ENCODE peak calls at places on chromosomes 12 and 14, in four cellular contexts. Y, W, U and N are unnamed samples.

GRCh38 chr12:95784286-95784685 is 6.3 kb downstream of the NTN4 start:
- DNase-seq in W (no peak), Y (peak), U (peak), N (no peak)

GRCh38 chr12:109560867-109561710 is 12.2 kb downstream of the MMAB start:
- DNase-seq in W (no peak), U (no peak), Y (no peak), N (no peak)

GRCh38 chr14:60573943-60574496 is 65.1 kb downstream of the SIX6 start:
- DNase-seq in U (peak), Y (no peak), W (no peak), N (peak)

GRCh38 chr12:95200128-95200973 is 16.9 kb downstream of the FGD6 start:
- DNase-seq in W (no peak), Y (no peak), U (peak), N (no peak)

GRCh38 chr12:77214136-77214535 is 148.8 kb upstream of the E2F7 start:
- DNase-seq in U (peak), Y (no peak), W (no peak), N (no peak)

GRCh38 chr14:66085662-66086061 is 400.5 kb upstream of the CCDC196 start:
- DNase-seq in W (no peak), U (no peak), Y (no peak), N (no peak)

GRCh38 chr14:89773644-89774316 is 180.8 kb downstream of the EFCAB11 start:
- DNase-seq in U (no peak), Y (peak), W (peak), N (no peak)

GRCh38 chr12:72271741-72272661 is at the start of gene TRHDE:
- DNase-seq in W (no peak), Y (peak), U (peak), N (no peak)

GRCh38 chr12:42696424-42697149 is 107.0 kb upstream of the PRICKLE1 start:
- DNase-seq in U (peak), Y (peak), W (no peak), N (no peak)

GRCh38 chr14:101499080-101499479 is 62.2 kb upstream of the DIO3 start:
- DNase-seq in U (no peak), Y (no peak), W (no peak), N (no peak)

GRCh38 chr12:63949902-63950301 is 105.4 kb downstream of the SRGAP1 start:
- DNase-seq in U (no peak), W (no peak), Y (no peak), N (no peak)

GRCh38 chr14:71130491-71131179 is 223.4 kb downstream of the PCNX1 start:
- DNase-seq in U (peak), W (no peak), Y (peak), N (no peak)

GRCh38 chr14:23172096-23172495 is 11.4 kb downstream of the SLC7A8 start:
- DNase-seq in W (no peak), U (peak), Y (no peak), N (no peak)

GRCh38 chr12:69476276-69477017 is 6.3 kb downstream of the FRS2 start:
- DNase-seq in U (peak), Y (no peak), W (no peak), N (no peak)

GRCh38 chr12:112891093-112892024 is 15.4 kb upstream of the OAS1 start:
- DNase-seq in U (no peak), W (no peak), Y (no peak), N (no peak)

GRCh38 chr12:76037130-76038105 is 5.8 kb upstream of the PHLDA1 start:
- DNase-seq in U (peak), Y (peak), W (peak), N (peak)

GRCh38 chr12:42758806-42759205 is 169.3 kb upstream of the PRICKLE1 start:
- DNase-seq in U (no peak), W (no peak), Y (no peak), N (no peak)

GRCh38 chr14:91325211-91325610 is 80.7 kb upstream of the GPR68 start:
- DNase-seq in Y (no peak), U (no peak), W (no peak), N (no peak)

GRCh38 chr14:65255029-65255545 is 152.8 kb upstream of the MAX start:
- DNase-seq in W (no peak), U (peak), Y (peak), N (no peak)

GRCh38 chr14:36660736-36661505 is 739 bp upstream of the PAX9 start:
- DNase-seq in U (no peak), Y (no peak), W (no peak), N (no peak)

GRCh38 chr14:35218963-35219362 is 73.2 kb upstream of the PSMA6 start:
- DNase-seq in Y (no peak), U (no peak), W (no peak), N (no peak)

GRCh38 chr12:14281539-14281938 is 83.9 kb upstream of the ATF7IP start:
- DNase-seq in Y (no peak), U (peak), W (no peak), N (no peak)

GRCh38 chr12:101459642-101460346 is 15.3 kb upstream of the SPIC start:
- DNase-seq in Y (no peak), U (peak), W (no peak), N (no peak)

GRCh38 chr14:64937176-64937820 is 5.2 kb downstream of the GPX2 start:
- DNase-seq in U (no peak), Y (no peak), W (no peak), N (no peak)

GRCh38 chr14:54881761-54882401 is 20.7 kb downstream of the GCH1 start:
- DNase-seq in Y (no peak), U (peak), W (no peak), N (no peak)

GRCh38 chr12:130944878-130945277 is 8.8 kb upstream of the ADGRD1 start:
- DNase-seq in W (no peak), U (no peak), Y (no peak), N (no peak)

GRCh38 chr14:38818555-38818954 is 284.5 kb downstream of the SEC23A start:
- DNase-seq in U (no peak), W (no peak), Y (no peak), N (no peak)

GRCh38 chr14:77849711-77850110 is 49.8 kb downstream of the ADCK1 start:
- DNase-seq in Y (peak), W (no peak), U (peak), N (no peak)

GRCh38 chr14:21201732-21202462 is 46.0 kb upstream of the OR5AU1 start:
- DNase-seq in Y (no peak), W (no peak), U (peak), N (no peak)

GRCh38 chr12:49838973-49839633 is 3.8 kb downstream of the BCDIN3D start:
- DNase-seq in W (peak), Y (peak), U (peak), N (no peak)

GRCh38 chr12:123131879-123132402 is 18.9 kb downstream of the PITPNM2 start:
- DNase-seq in U (no peak), W (no peak), Y (no peak), N (no peak)

GRCh38 chr12:77001181-77001758 is 64.1 kb downstream of the E2F7 start:
- DNase-seq in W (no peak), Y (no peak), U (no peak), N (no peak)

GRCh38 chr12:113196996-113197395 is 11.5 kb downstream of the RITA1 start:
- DNase-seq in W (peak), Y (peak), U (peak), N (no peak)

GRCh38 chr12:100474617-100475016 is 951 bp downstream of the NR1H4 start:
- DNase-seq in W (no peak), U (no peak), Y (no peak), N (no peak)

GRCh38 chr12:92695577-92695976 is 7.2 kb upstream of the PLEKHG7 start:
- DNase-seq in W (no peak), Y (no peak), U (no peak), N (no peak)

DNA sequence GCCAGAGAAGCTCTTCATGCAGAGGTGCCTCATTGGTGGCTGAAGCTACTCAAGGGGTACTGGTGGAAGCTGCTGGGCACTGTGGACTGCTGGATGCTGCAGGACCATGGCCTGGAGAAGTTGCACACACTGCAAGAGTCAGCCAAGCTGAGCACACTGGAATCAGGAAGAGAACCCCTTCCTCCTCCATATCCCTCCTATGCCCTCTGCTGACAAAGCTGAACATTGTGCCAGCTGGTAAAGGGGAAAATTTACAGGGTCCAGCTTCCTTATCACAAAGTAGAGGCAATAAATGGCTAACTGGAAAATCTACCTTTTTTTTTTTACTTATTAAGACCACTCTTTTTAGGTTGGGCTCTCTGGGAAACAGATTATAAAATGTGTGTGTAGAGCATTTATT is 6.5 kb downstream of the CCDC175 start:
- DNase-seq in W (no peak), U (no peak), Y (no peak), N (no peak)
- H3K4me3 ChIP-seq in W (no peak), U (no peak), Y (no peak), N (no peak)

DNA sequence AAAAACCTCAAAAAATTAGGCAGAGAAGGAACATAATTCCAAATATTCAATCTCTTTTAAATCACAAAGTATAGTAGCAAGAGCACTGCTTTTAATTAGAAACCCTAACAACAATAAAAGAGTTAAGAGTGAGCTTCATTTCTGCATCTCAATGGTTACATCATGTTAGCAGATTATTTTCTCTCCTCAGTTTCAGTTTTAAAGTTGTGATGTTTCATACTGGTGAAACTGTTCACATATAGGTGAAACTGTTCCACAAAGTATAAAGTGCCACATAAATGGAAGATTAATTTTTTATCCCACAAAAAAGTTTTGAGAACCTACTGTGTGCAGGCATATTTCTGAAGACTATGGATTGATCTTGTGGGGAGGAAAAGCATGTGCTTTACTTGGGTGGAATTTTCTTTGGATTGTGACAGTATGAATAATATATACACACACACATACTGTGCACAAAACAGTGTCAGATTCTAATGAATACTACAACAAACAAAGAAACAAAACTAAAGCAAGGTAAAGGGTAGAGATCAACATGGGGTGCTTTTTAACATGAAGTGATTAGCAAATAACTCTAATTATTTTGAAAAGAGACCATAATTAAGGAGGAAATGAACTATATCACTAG is 17.1 kb downstream of the LUM start:
- DNase-seq in U (peak), Y (no peak), W (no peak), N (no peak)
- H3K4me3 ChIP-seq in U (peak), Y (no peak), W (no peak), N (no peak)

GRCh38 chr12:51819851-51820720 is 28.4 kb downstream of the FIGNL2 start:
- DNase-seq in U (peak), Y (no peak), W (no peak), N (no peak)

GRCh38 chr12:51820721-51821422 is 27.6 kb downstream of the FIGNL2 start:
- DNase-seq in Y (no peak), U (peak), W (peak), N (no peak)

GRCh38 chr12:51822261-51822616 is 26.3 kb downstream of the FIGNL2 start:
- DNase-seq in U (no peak), Y (no peak), W (peak), N (no peak)

GRCh38 chr12:51822956-51823355 is 25.6 kb downstream of the FIGNL2 start:
- DNase-seq in W (no peak), U (no peak), Y (no peak), N (no peak)

GRCh38 chr12:51821423-51822260 is 26.9 kb downstream of the FIGNL2 start:
- DNase-seq in Y (no peak), U (peak), W (peak), N (no peak)
- H3K4me3 ChIP-seq in Y (peak), U (peak), W (peak), N (peak)

GRCh38 chr12:121957831-121958515 is 39.6 kb downstream of the CFAP251 start:
- DNase-seq in U (no peak), W (no peak), Y (no peak), N (no peak)
- H3K4me3 ChIP-seq in U (no peak), W (no peak), Y (no peak), N (no peak)

DNA sequence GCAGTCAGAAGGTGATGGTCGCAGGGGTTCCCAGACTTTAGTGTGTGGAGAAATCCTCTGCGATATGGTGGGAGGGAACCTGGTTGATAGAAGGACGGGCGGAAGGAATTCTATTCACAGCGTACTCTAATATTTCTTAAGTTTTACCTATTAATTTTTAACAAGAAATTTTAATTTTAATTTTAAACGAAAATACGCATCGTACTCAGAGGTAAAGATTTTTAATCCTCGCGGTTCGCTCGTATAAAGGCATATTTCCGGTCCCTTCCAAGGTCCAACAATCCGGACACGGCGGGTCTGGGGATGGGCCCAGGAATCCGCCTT is 338 bp upstream of the SLC48A1 start:
- DNase-seq in Y (no peak), W (no peak), U (no peak), N (no peak)
- H3K4me3 ChIP-seq in Y (peak), W (no peak), U (peak), N (peak)

GRCh38 chr12:121949643-121950397 is 31.4 kb downstream of the CFAP251 start:
- DNase-seq in U (peak), W (no peak), Y (peak), N (peak)
- H3K4me3 ChIP-seq in U (no peak), W (no peak), Y (no peak), N (no peak)

DNA sequence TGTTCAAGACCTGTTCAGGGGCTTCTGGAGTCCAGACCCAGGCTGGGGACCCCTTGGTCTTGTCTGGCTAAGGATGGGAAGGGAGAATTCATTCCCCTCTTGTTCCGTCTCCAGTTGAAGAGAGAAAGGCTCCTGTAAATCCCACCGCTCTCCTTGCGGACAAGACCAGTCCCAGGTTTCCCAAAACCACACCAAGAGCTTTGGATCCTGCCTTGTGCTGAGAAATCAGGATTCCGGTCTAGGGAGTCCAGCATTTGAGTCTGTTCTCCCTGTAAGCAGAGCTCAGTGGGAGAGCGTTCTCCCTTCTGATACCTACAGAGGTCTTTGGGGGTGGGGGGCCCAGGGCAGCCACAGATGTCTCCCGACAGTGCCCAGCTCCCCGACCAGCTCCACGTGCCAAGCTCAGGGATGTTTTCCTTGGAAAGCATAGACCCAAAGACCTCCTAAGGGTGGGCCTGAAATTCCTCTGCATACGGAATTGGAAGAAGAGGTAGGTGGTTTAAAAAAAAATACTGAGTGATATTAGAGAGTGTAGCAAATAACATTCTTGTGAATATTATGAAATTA is 1.9 kb downstream of the HOXC13 start:
- DNase-seq in U (no peak), Y (no peak), W (no peak), N (no peak)
- H3K4me3 ChIP-seq in U (no peak), Y (no peak), W (no peak), N (no peak)